ENCODE peak calls at places on chromosomes 6 and 20, in six cellular contexts. Z, S, N, F, B and K are unnamed samples.

GRCh38 chr6:125196613-125197012 is 43.0 kb downstream of the TPD52L1 start:
- DNase-seq in S (no peak), B (no peak), Z (no peak), N (no peak), F (no peak), K (no peak)

GRCh38 chr6:7697820-7698623 is 27.9 kb upstream of the BMP6 start:
- DNase-seq in B (peak; percentile 95), N (peak; percentile 91), S (peak; percentile 89), F (peak; percentile 55), Z (no peak), K (peak; percentile 99)

GRCh38 chr6:53326372-53327016 is 22.3 kb downstream of the ELOVL5 start:
- DNase-seq in B (peak; percentile 95), N (peak; percentile 99), F (peak; percentile 69), S (peak; percentile 80), Z (no peak), K (peak; percentile 93)

GRCh38 chr6:31829633-31830492 is 2.3 kb downstream of the HSPA1B start:
- DNase-seq in F (peak; percentile 46), N (peak; percentile 70), B (peak; percentile 69), Z (no peak), S (no peak), K (peak; percentile 62)

GRCh38 chr6:142735182-142735581 is 209.8 kb downstream of the HIVEP2 start:
- DNase-seq in S (no peak), F (no peak), B (peak; percentile 26), Z (no peak), N (peak; percentile 58), K (peak; percentile 55)

GRCh38 chr20:58909585-58909984 is 57.1 kb downstream of the GNAS start:
- DNase-seq in N (no peak), S (no peak), Z (no peak), F (no peak), B (no peak), K (no peak)

GRCh38 chr20:41249781-41250281 is 67.7 kb downstream of the ZHX3 start:
- DNase-seq in S (no peak), F (peak; percentile 20), B (peak; percentile 69), Z (peak; percentile 61), N (peak; percentile 82), K (peak; percentile 82)

GRCh38 chr6:151765444-151765886 is 42.0 kb upstream of the ESR1 start:
- DNase-seq in Z (no peak), F (peak; percentile 77), B (peak; percentile 92), N (peak; percentile 94), S (peak; percentile 45), K (peak; percentile 96)

GRCh38 chr6:170462366-170463020 is 90.6 kb downstream of the PSMB1 start:
- DNase-seq in S (no peak), N (no peak), B (no peak), Z (no peak), F (no peak), K (no peak)

GRCh38 chr6:149964243-149965190 is 774 bp downstream of the ULBP1 start:
- DNase-seq in Z (no peak), N (peak; percentile 24), B (peak; percentile 17), F (no peak), S (no peak), K (peak; percentile 17)

DNA sequence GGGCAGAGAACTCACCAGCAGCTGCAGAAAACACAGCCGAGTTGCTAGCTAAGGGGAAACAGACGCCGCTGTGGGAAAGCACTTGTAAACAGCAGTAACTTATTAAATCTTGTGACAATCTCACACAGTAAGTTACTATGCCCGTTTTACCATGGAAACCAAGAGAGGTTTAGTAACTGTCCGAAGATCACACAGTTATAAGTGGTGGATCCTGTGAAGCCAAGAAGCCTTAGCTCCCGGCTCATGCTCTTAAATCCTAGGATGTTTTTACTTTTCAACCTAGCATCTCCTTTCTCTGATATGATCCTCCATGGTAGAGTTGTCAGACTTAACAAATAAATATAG is 1.5 kb upstream of the SULF2 start:
- DNase-seq in B (no peak), N (no peak), F (no peak), Z (no peak), S (no peak), K (no peak)
- H3K4me3 ChIP-seq in B (no peak overlapping the region), N (peak overlapping the region; percentile 50), F (no peak overlapping the region), Z (peak overlapping the region; percentile 64), S (no peak overlapping the region), K (peak overlapping the region; percentile 61)

GRCh38 chr20:22723659-22724058 is 139.3 kb upstream of the FOXA2 start:
- DNase-seq in B (peak; percentile 27), S (no peak), F (no peak), N (peak; percentile 72), Z (no peak), K (peak; percentile 30)
- TF ChIP-seq CTCF in B (no peak), S (no peak), F (no peak), N (peak; percentile 29), Z (no peak), K (no peak)

GRCh38 chr6:42010909-42011308 is 39.4 kb upstream of the TAF8 start:
- DNase-seq in Z (no peak), F (no peak), N (no peak), S (no peak), B (no peak), K (no peak)

GRCh38 chr6:42010185-42010872 is 40.0 kb upstream of the TAF8 start:
- DNase-seq in S (no peak), N (no peak), B (peak; percentile 30), Z (no peak), F (no peak), K (peak; percentile 33)

GRCh38 chr6:42007753-42008528 is 42.4 kb upstream of the TAF8 start:
- DNase-seq in S (no peak), B (no peak), Z (no peak), F (no peak), N (no peak), K (no peak)

GRCh38 chr6:42009844-42010184 is 40.5 kb upstream of the TAF8 start:
- DNase-seq in Z (no peak), B (no peak), S (no peak), F (no peak), N (no peak), K (no peak)

DNA sequence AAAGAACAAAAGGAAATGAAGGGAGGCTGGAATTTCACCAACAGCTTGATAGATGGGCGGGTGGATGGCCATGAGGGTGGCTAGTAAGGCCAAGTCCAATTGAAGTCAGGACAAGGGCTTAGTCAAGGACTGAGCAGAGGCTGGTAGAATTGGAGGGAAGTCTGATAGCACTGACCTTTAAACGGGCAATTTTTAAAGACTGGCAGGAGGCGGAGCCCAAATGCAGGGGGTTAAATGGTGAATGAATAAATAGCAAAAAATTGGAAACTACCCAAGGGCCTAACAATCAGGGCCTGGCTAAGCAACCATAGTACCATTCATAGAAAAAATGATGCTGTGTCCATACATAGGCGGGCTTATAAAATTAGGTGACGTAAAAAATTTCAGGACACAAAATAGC is 43.0 kb upstream of the TAF8 start:
- DNase-seq in F (no peak), Z (no peak), B (no peak), S (no peak), N (no peak), K (no peak)
- H3K4me3 ChIP-seq in F (no peak overlapping the region), Z (no peak overlapping the region), B (no peak overlapping the region), S (no peak overlapping the region), N (no peak overlapping the region), K (no peak overlapping the region)

DNA sequence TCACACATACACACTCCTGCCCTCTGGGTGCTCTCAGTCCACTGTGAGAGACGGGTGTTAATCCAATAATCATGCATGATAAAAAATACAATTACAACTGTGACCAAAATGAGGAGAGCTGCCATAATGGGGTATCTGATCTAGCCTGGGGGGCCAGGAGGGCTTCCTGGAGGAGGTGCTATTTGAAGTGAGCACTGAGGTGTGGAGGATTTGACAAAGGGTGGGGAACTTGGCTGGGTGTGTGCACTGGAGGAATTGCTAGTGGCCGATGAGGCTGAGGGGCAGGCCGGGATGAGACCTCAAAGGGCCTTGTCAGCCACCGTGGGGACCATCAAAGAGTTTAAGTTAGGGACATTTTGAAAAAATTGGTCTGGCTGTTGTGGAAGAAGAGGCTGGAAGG is 34.8 kb downstream of the VSTM2L start:
- DNase-seq in N (no peak), S (no peak), Z (no peak), B (no peak), F (no peak), K (no peak)
- TF ChIP-seq CTCF in N (no peak), S (no peak), Z (no peak), B (no peak), F (no peak), K (no peak)

GRCh38 chr6:85483041-85483700 is 33.3 kb downstream of the NT5E start:
- DNase-seq in B (peak; percentile 89), Z (peak; percentile 86), S (no peak), N (peak; percentile 85), F (peak; percentile 82), K (peak; percentile 85)
- H3K4me3 ChIP-seq in B (no peak overlapping the region), Z (no peak overlapping the region), S (no peak overlapping the region), N (no peak overlapping the region), F (no peak overlapping the region), K (no peak overlapping the region)